ENCODE peak calls at places on chromosomes 3 and 15, in nine cellular contexts. U is brain microvascular endothelial cell; M is stomach; L is EL; X is GM03348; D is activated naive CD4-positive, alpha-beta T cell; B is stimulated activated naive CD8-positive, alpha-beta T cell treated with anti-CD3 and anti-CD28 coated beads, Interleukin-15, amount 100 ng/mL, for 72 hours; R is MCF 10A; N is stimulated activated CD8-positive, alpha-beta memory T cell treated with anti-CD3 and anti-CD28 coated beads, Interleukin-4, amount 100 ng/mL, for 1 hour. K is an unnamed sample.

GRCh38 chr3:58383476-58383875 is 50.2 kb downstream of the PDHB start:
- DNase-seq in U (no peak), B (no peak), R (peak), L (peak), X (peak), D (no peak), M (no peak), N (no peak), K (no peak)

GRCh38 chr3:101184111-101184510 is 136.3 kb downstream of the IMPG2 start:
- DNase-seq in U (no peak), M (no peak), R (no peak), X (no peak), D (no peak), L (no peak), B (no peak), N (no peak), K (no peak)

GRCh38 chr3:21704796-21705195 is 46.2 kb downstream of the ZNF385D start:
- DNase-seq in X (peak), B (no peak), L (no peak), N (no peak), R (no peak), D (no peak), M (no peak), U (peak), K (no peak)

GRCh38 chr3:143998266-143998665 is 26.6 kb downstream of the DIPK2A start:
- DNase-seq in R (peak), N (no peak), U (peak), B (no peak), D (no peak), L (peak), X (no peak), M (no peak), K (no peak)

GRCh38 chr3:132255041-132255745 is 62.0 kb upstream of the ACP3 start:
- DNase-seq in X (peak), B (no peak), L (peak), U (peak), M (no peak), D (no peak), R (peak), N (no peak), K (no peak)

GRCh38 chr3:111691293-111691909 is 96.3 kb upstream of the ZBED2 start:
- DNase-seq in X (peak), U (no peak), L (peak), M (no peak), B (no peak), N (no peak), D (no peak), R (peak), K (no peak)

GRCh38 chr15:67883228-67883773 is 43.5 kb upstream of the RNU6-1 start:
- DNase-seq in U (no peak), R (no peak), M (no peak), D (no peak), L (no peak), B (no peak), X (no peak), N (no peak), K (no peak)

GRCh38 chr15:87735536-87735935 is 521.0 kb downstream of the NTRK3 start:
- DNase-seq in X (no peak), R (no peak), U (no peak), M (no peak), D (no peak), B (no peak), L (no peak), N (no peak), K (no peak)

GRCh38 chr15:76208786-76209424 is 102.4 kb downstream of the ETFA start:
- DNase-seq in U (no peak), B (no peak), R (peak), X (no peak), D (no peak), N (no peak), M (peak), L (peak), K (no peak)

GRCh38 chr15:63501256-63502089 is 2.9 kb upstream of the USP3 start:
- DNase-seq in R (peak), U (peak), X (peak), D (no peak), L (peak), M (peak), B (no peak), N (no peak), K (no peak)

GRCh38 chr15:48433226-48433886 is 102.1 kb downstream of the DUT start:
- DNase-seq in L (peak), R (no peak), N (no peak), B (no peak), U (no peak), M (no peak), X (peak), D (no peak), K (no peak)

GRCh38 chr3:124730129-124730919 is at the start of gene UMPS:
- DNase-seq in R (peak), M (peak), N (peak), U (peak), L (peak), B (peak), D (peak), X (peak), K (peak)

GRCh38 chr15:58537033-58537432 is 105.2 kb downstream of the LIPC start:
- DNase-seq in N (no peak), D (no peak), L (no peak), R (no peak), X (no peak), U (no peak), M (peak), B (no peak), K (no peak)

GRCh38 chr3:175105066-175105465 is 245.9 kb downstream of the NAALADL2 start:
- DNase-seq in R (no peak), U (peak), D (no peak), L (peak), B (no peak), X (peak), N (no peak), M (no peak), K (no peak)

GRCh38 chr15:32979710-32980109 is 214.8 kb downstream of the FMN1 start:
- DNase-seq in B (no peak), U (peak), N (no peak), D (no peak), L (peak), M (no peak), R (no peak), X (peak), K (no peak)

GRCh38 chr3:123660900-123661299 is 76.0 kb upstream of the HACD2 start:
- DNase-seq in U (peak), X (peak), L (peak), R (peak), N (no peak), M (peak), B (no peak), D (no peak), K (no peak)

GRCh38 chr3:112958749-112959560 is 15.9 kb downstream of the CD200R1 start:
- DNase-seq in U (no peak), B (no peak), X (no peak), N (no peak), D (no peak), R (no peak), M (no peak), L (no peak), K (no peak)